ENCODE peak calls at places on chromosomes 3 and 15, in ten cellular contexts. B, Y, G, C, N, H, Q, R, U and T are unnamed samples.

GRCh38 chr15:58643996-58644395 is 105.5 kb downstream of the ADAM10 start:
- DNase-seq in B (no peak), Y (no peak), G (no peak), C (no peak), N (no peak), H (no peak), Q (no peak), R (no peak), U (no peak), T (no peak)

GRCh38 chr3:43290961-43291360 is 4.6 kb downstream of the SNRK start:
- DNase-seq in B (no peak), Y (peak; percentile 51), G (no peak), C (no peak), N (no peak), H (no peak), Q (no peak), R (no peak), U (no peak), T (peak; percentile 37)

GRCh38 chr3:18779704-18780103 is 354.6 kb upstream of the SATB1 start:
- DNase-seq in B (no peak), Y (no peak), G (no peak), C (no peak), N (no peak), H (no peak), Q (no peak), R (no peak), U (no peak), T (no peak)

GRCh38 chr15:67117356-67117755 is 52.0 kb downstream of the SMAD3 start:
- DNase-seq in B (no peak), Y (peak; percentile 79), G (no peak), C (no peak), N (no peak), H (no peak), Q (no peak), R (no peak), U (no peak), T (peak; percentile 24)

GRCh38 chr3:59641169-59641914 is 591.5 kb upstream of the CFAP20DC start:
- DNase-seq in B (no peak), Y (no peak), G (no peak), C (no peak), N (no peak), H (no peak), Q (peak; percentile 26), R (no peak), U (peak; percentile 69), T (no peak)

GRCh38 chr3:172359231-172359630 is 89.0 kb downstream of the GHSR start:
- DNase-seq in B (no peak), Y (no peak), G (no peak), C (no peak), N (peak; percentile 39), H (no peak), Q (no peak), R (no peak), U (no peak), T (no peak)

GRCh38 chr3:100429187-100429586 is 27.8 kb downstream of the LNP1 start:
- DNase-seq in B (no peak), Y (no peak), G (no peak), C (no peak), N (no peak), H (no peak), Q (no peak), R (no peak), U (no peak), T (no peak)

GRCh38 chr3:149581681-149582349 is 76.0 kb downstream of the WWTR1 start:
- DNase-seq in B (peak; percentile 24), Y (peak; percentile 90), G (no peak), C (no peak), N (no peak), H (peak; percentile 83), Q (peak; percentile 17), R (no peak), U (peak; percentile 75), T (no peak)

GRCh38 chr3:5464684-5465083 is 277.2 kb downstream of the EDEM1 start:
- DNase-seq in B (no peak), Y (no peak), G (no peak), C (no peak), N (no peak), H (no peak), Q (no peak), R (no peak), U (no peak), T (peak; percentile 57)

GRCh38 chr3:109117939-109118338 is at the start of gene MORC1:
- DNase-seq in B (no peak), Y (no peak), G (no peak), C (peak; percentile 85), N (no peak), H (no peak), Q (no peak), R (no peak), U (no peak), T (no peak)

GRCh38 chr3:59566481-59566975 is 516.7 kb upstream of the CFAP20DC start:
- DNase-seq in B (no peak), Y (no peak), G (peak; percentile 46), C (no peak), N (no peak), H (peak; percentile 9), Q (no peak), R (no peak), U (no peak), T (no peak)

GRCh38 chr15:101772921-101773320 is 30.4 kb upstream of the OR4F6 start:
- DNase-seq in B (no peak), Y (no peak), G (no peak), C (no peak), N (no peak), H (no peak), Q (no peak), R (no peak), U (no peak), T (no peak)

GRCh38 chr3:155983834-155984474 is 113.5 kb downstream of the GMPS start:
- DNase-seq in B (no peak), Y (peak; percentile 21), G (no peak), C (no peak), N (no peak), H (no peak), Q (no peak), R (no peak), U (no peak), T (no peak)

GRCh38 chr3:46984591-46985459 is 5.4 kb downstream of the NBEAL2 start:
- DNase-seq in B (no peak), Y (no peak), G (no peak), C (no peak), N (no peak), H (no peak), Q (no peak), R (no peak), U (peak; percentile 17), T (no peak)

GRCh38 chr3:46695962-46696922 is 2.8 kb upstream of the ALS2CL start:
- DNase-seq in B (no peak), Y (no peak), G (no peak), C (no peak), N (no peak), H (no peak), Q (no peak), R (no peak), U (peak; percentile 87), T (peak; percentile 40)

GRCh38 chr15:73387507-73388255 is 18.9 kb upstream of the HCN4 start:
- DNase-seq in B (no peak), Y (peak; percentile 85), G (no peak), C (no peak), N (no peak), H (no peak), Q (no peak), R (no peak), U (no peak), T (no peak)

GRCh38 chr15:66954601-66955000 is 110.8 kb upstream of the SMAD3 start:
- DNase-seq in B (no peak), Y (no peak), G (no peak), C (no peak), N (no peak), H (no peak), Q (no peak), R (no peak), U (no peak), T (no peak)

GRCh38 chr3:5245927-5246326 is 58.4 kb downstream of the EDEM1 start:
- DNase-seq in B (no peak), Y (no peak), G (no peak), C (no peak), N (no peak), H (no peak), Q (no peak), R (no peak), U (no peak), T (no peak)

GRCh38 chr3:157239082-157239704 is 79.2 kb upstream of the CCNL1 start:
- DNase-seq in B (peak; percentile 72), Y (peak; percentile 72), G (peak; percentile 73), C (no peak), N (peak; percentile 78), H (peak; percentile 54), Q (peak; percentile 69), R (peak; percentile 84), U (peak; percentile 70), T (peak; percentile 68)

GRCh38 chr3:16329792-16330061 is 64.7 kb downstream of the OXNAD1 start:
- DNase-seq in B (no peak), Y (no peak), G (no peak), C (peak; percentile 53), N (no peak), H (no peak), Q (no peak), R (no peak), U (no peak), T (no peak)

GRCh38 chr15:39555885-39556284 is 25.0 kb upstream of the THBS1 start:
- DNase-seq in B (no peak), Y (no peak), G (no peak), C (no peak), N (peak; percentile 6), H (no peak), Q (no peak), R (no peak), U (no peak), T (no peak)